ENCODE peak calls at places on chromosomes 6 and 20, in six cellular contexts. L, E, K, N, J and Y are unnamed samples.

GRCh38 chr6:152673233-152673632 is 24.5 kb upstream of the MYCT1 start:
- DNase-seq in L (no peak), E (no peak), K (no peak), N (no peak), J (no peak), Y (no peak)

GRCh38 chr6:167572841-167573271 is 248.0 kb downstream of the TTLL2 start:
- DNase-seq in L (no peak), E (no peak), K (no peak), N (no peak), J (no peak), Y (peak; percentile 29)

GRCh38 chr6:116556814-116557403 is 3.4 kb downstream of the CALHM4 start:
- DNase-seq in L (no peak), E (no peak), K (no peak), N (no peak), J (no peak), Y (no peak)

GRCh38 chr20:62997626-62998025 is 9.1 kb downstream of the BHLHE23 start:
- DNase-seq in L (no peak), E (no peak), K (no peak), N (no peak), J (no peak), Y (no peak)

GRCh38 chr6:146785001-146785585 is 186.3 kb downstream of the ADGB start:
- DNase-seq in L (no peak), E (peak; percentile 78), K (no peak), N (peak; percentile 76), J (no peak), Y (no peak)

GRCh38 chr6:46771556-46771955 is 21.6 kb upstream of the MEP1A start:
- DNase-seq in L (no peak), E (no peak), K (no peak), N (no peak), J (no peak), Y (no peak)

GRCh38 chr6:108565091-108565766 is 4.5 kb downstream of the FOXO3 start:
- DNase-seq in L (no peak), E (no peak), K (no peak), N (no peak), J (no peak), Y (no peak)

GRCh38 chr20:47847882-47848485 is 62.7 kb upstream of the SULF2 start:
- DNase-seq in L (no peak), E (no peak), K (no peak), N (no peak), J (no peak), Y (no peak)

GRCh38 chr20:24964518-24964838 is 15.4 kb downstream of the CST7 start:
- DNase-seq in L (no peak), E (no peak), K (no peak), N (no peak), J (no peak), Y (no peak)

GRCh38 chr6:26122402-26122792 is 35.2 kb downstream of the HFE start:
- DNase-seq in L (no peak), E (peak; percentile 56), K (no peak), N (peak; percentile 41), J (no peak), Y (no peak)

GRCh38 chr6:92132446-92132845 is 1286.9 kb downstream of the EPHA7 start:
- DNase-seq in L (no peak), E (no peak), K (no peak), N (no peak), J (no peak), Y (no peak)

GRCh38 chr6:7106215-7106751 is 1.5 kb upstream of the RREB1 start:
- DNase-seq in L (no peak), E (peak; percentile 38), K (no peak), N (peak; percentile 46), J (no peak), Y (no peak)

GRCh38 chr6:98828991-98829411 is 5.4 kb upstream of the POU3F2 start:
- DNase-seq in L (no peak), E (peak; percentile 62), K (no peak), N (no peak), J (no peak), Y (no peak)

GRCh38 chr6:26173836-26174144 is 86.6 kb downstream of the HFE start:
- DNase-seq in L (no peak), E (no peak), K (no peak), N (no peak), J (no peak), Y (no peak)

GRCh38 chr6:43926644-43927524 is 156.9 kb downstream of the VEGFA start:
- DNase-seq in L (peak; percentile 67), E (peak; percentile 72), K (peak; percentile 70), N (peak; percentile 68), J (no peak), Y (no peak)

GRCh38 chr6:110369056-110369455 is 10.9 kb upstream of the METTL24 start:
- DNase-seq in L (no peak), E (peak; percentile 54), K (no peak), N (no peak), J (no peak), Y (no peak)

GRCh38 chr6:108174371-108175175 is 8.8 kb downstream of the NR2E1 start:
- DNase-seq in L (no peak), E (peak; percentile 91), K (no peak), N (peak; percentile 84), J (no peak), Y (no peak)

GRCh38 chr6:5249451-5250122 is 11.2 kb downstream of the LYRM4 start:
- DNase-seq in L (no peak), E (no peak), K (no peak), N (no peak), J (no peak), Y (no peak)

GRCh38 chr6:125099211-125100017 is 54.2 kb upstream of the TPD52L1 start:
- DNase-seq in L (peak; percentile 35), E (peak; percentile 72), K (peak; percentile 64), N (peak; percentile 69), J (peak; percentile 70), Y (peak; percentile 62)

GRCh38 chr6:43368517-43369160 is 808 bp downstream of the ZNF318 start:
- DNase-seq in L (peak; percentile 48), E (peak; percentile 89), K (peak; percentile 63), N (peak; percentile 78), J (peak; percentile 79), Y (peak; percentile 53)

GRCh38 chr6:80010296-80010695 is 5.8 kb downstream of the TTK start:
- DNase-seq in L (no peak), E (no peak), K (no peak), N (no peak), J (no peak), Y (no peak)

GRCh38 chr6:82017316-82017715 is 230.2 kb downstream of the IBTK start:
- DNase-seq in L (no peak), E (peak; percentile 39), K (no peak), N (peak; percentile 11), J (no peak), Y (no peak)

GRCh38 chr6:36827261-36828079 is 11.8 kb downstream of the CPNE5 start:
- DNase-seq in L (no peak), E (peak; percentile 25), K (no peak), N (no peak), J (peak; percentile 76), Y (no peak)

GRCh38 chr6:131073577-131073976 is 10.5 kb upstream of the EPB41L2 start:
- DNase-seq in L (no peak), E (no peak), K (no peak), N (no peak), J (no peak), Y (no peak)

GRCh38 chr20:63844384-63845025 is 13.4 kb upstream of the ZBTB46 start:
- DNase-seq in L (no peak), E (no peak), K (no peak), N (no peak), J (peak; percentile 61), Y (no peak)

GRCh38 chr6:67131827-67132226 is 1424.8 kb upstream of the EYS start:
- DNase-seq in L (no peak), E (peak; percentile 16), K (no peak), N (no peak), J (no peak), Y (no peak)

GRCh38 chr6:33192105-33192646 is at the start of gene COL11A2:
- DNase-seq in L (no peak), E (peak; percentile 49), K (no peak), N (peak; percentile 74), J (no peak), Y (no peak)

GRCh38 chr6:50047026-50047425 is 2.7 kb downstream of the DEFB112 start:
- DNase-seq in L (no peak), E (no peak), K (no peak), N (no peak), J (no peak), Y (no peak)

GRCh38 chr6:144681334-144681733 is 396.2 kb downstream of the UTRN start:
- DNase-seq in L (no peak), E (no peak), K (no peak), N (no peak), J (no peak), Y (no peak)

GRCh38 chr20:18314786-18315406 is 26.6 kb downstream of the ZNF133 start:
- DNase-seq in L (no peak), E (no peak), K (no peak), N (no peak), J (no peak), Y (no peak)

GRCh38 chr20:64101731-64102621 is 5.4 kb downstream of the NPBWR2 start:
- DNase-seq in L (peak; percentile 46), E (peak; percentile 86), K (no peak), N (peak; percentile 82), J (peak; percentile 74), Y (peak; percentile 52)

GRCh38 chr6:134047673-134048072 is 4.8 kb downstream of the SLC2A12 start:
- DNase-seq in L (no peak), E (no peak), K (no peak), N (no peak), J (peak; percentile 63), Y (peak; percentile 55)
- H3K27ac ChIP-seq in L (no peak overlapping the region), E (no peak overlapping the region), K (no peak overlapping the region), N (no peak overlapping the region), J (peak overlapping the region; percentile 62), Y (peak overlapping the region; percentile 64)

GRCh38 chr20:16666272-16666671 is 63.6 kb upstream of the SNRPB2 start:
- DNase-seq in L (no peak), E (no peak), K (no peak), N (no peak), J (no peak), Y (no peak)
- TF ChIP-seq CTCF in L (no peak), E (peak; percentile 23), K (no peak), N (no peak), J (no peak), Y (no peak)

GRCh38 chr20:14712302-14712739 is 374.9 kb upstream of the FLRT3 start:
- DNase-seq in L (peak; percentile 23), E (peak; percentile 41), K (no peak), N (peak; percentile 49), J (no peak), Y (no peak)
- H3K4me1 ChIP-seq in L (peaks cover 19% of the 10 kb centered on the region), E (peaks cover 87% of the 10 kb centered on the region), K (no peaks in the 10 kb centered on the region), N (peaks cover 9% of the 10 kb centered on the region), J (no peaks in the 10 kb centered on the region), Y (no peaks in the 10 kb centered on the region)

GRCh38 chr6:29129326-29130012 is 21.6 kb downstream of the OR2J3 start:
- DNase-seq in L (no peak), E (no peak), K (no peak), N (no peak), J (no peak), Y (no peak)

GRCh38 chr6:29131691-29132090 is 23.8 kb downstream of the OR2J3 start:
- DNase-seq in L (no peak), E (no peak), K (no peak), N (no peak), J (no peak), Y (no peak)

DNA sequence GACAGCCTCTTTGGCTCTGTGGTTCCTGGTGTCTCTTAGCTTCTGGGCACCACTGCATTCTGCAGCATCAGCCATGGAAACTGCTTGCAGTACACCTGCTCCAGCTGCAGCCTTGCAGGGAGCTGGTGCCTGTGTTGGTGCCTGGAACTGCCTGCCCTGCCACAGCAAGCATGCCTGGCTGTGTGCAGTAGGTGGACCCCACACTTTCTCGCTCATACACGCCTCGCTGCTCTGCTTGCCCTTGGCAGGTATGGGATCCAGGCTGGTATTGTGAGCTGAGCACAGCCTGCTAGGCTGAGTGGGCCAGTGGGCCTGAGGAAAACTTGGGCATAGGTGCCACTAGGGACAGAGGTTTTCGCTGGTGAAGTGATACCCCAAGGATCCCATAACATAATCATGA is 22.8 kb downstream of the OR2J3 start:
- DNase-seq in L (no peak), E (no peak), K (no peak), N (no peak), J (no peak), Y (no peak)
- H3K27ac ChIP-seq in L (no peak overlapping the region), E (no peak overlapping the region), K (no peak overlapping the region), N (no peak overlapping the region), J (no peak overlapping the region), Y (no peak overlapping the region)